ENCODE peak calls at places on chromosomes 6 and 20, in six cellular contexts. One of them, this sample, is unnamed.

GRCh38 chr6:131747821-131748353 is 37.1 kb upstream of the CTAGE9 start:
- DNase-seq in Right ventricle myocardium superior: no peak
- DNase-seq in left lung: no peak
- DNase-seq in heart left ventricle: no peak
- DNase-seq in GM23248: no peak
- DNase-seq in HEK293T: no peak
- DNase-seq in this sample: no peak

GRCh38 chr6:71822626-71823025 is 63.7 kb upstream of the RIMS1 start:
- DNase-seq in Right ventricle myocardium superior: no peak
- DNase-seq in left lung: no peak
- DNase-seq in heart left ventricle: no peak
- DNase-seq in GM23248: peak; percentile 35
- DNase-seq in HEK293T: no peak
- DNase-seq in this sample: no peak

GRCh38 chr6:1797801-1798200 is 188.1 kb downstream of the FOXC1 start:
- DNase-seq in Right ventricle myocardium superior: no peak
- DNase-seq in left lung: no peak
- DNase-seq in heart left ventricle: no peak
- DNase-seq in GM23248: peak; percentile 16
- DNase-seq in HEK293T: no peak
- DNase-seq in this sample: no peak

GRCh38 chr6:83442752-83443151 is 11.9 kb upstream of the ME1 start:
- DNase-seq in Right ventricle myocardium superior: no peak
- DNase-seq in left lung: no peak
- DNase-seq in heart left ventricle: no peak
- DNase-seq in GM23248: peak; percentile 46
- DNase-seq in HEK293T: no peak
- DNase-seq in this sample: no peak

GRCh38 chr6:161038229-161039003 is 46.8 kb downstream of the MAP3K4 start:
- DNase-seq in Right ventricle myocardium superior: peak; percentile 46
- DNase-seq in left lung: peak; percentile 41
- DNase-seq in heart left ventricle: peak; percentile 47
- DNase-seq in GM23248: peak; percentile 97
- DNase-seq in HEK293T: no peak
- DNase-seq in this sample: no peak

GRCh38 chr20:64188682-64189529 is 24.7 kb downstream of the MYT1 start:
- DNase-seq in Right ventricle myocardium superior: peak; percentile 10
- DNase-seq in left lung: no peak
- DNase-seq in heart left ventricle: no peak
- DNase-seq in GM23248: peak; percentile 49
- DNase-seq in HEK293T: no peak
- DNase-seq in this sample: no peak

GRCh38 chr20:41672282-41672681 is 54.1 kb upstream of the CHD6 start:
- DNase-seq in Right ventricle myocardium superior: no peak
- DNase-seq in left lung: no peak
- DNase-seq in heart left ventricle: no peak
- DNase-seq in GM23248: no peak
- DNase-seq in HEK293T: no peak
- DNase-seq in this sample: no peak

GRCh38 chr20:20393207-20393606 is 25.3 kb downstream of the INSM1 start:
- DNase-seq in Right ventricle myocardium superior: no peak
- DNase-seq in left lung: no peak
- DNase-seq in heart left ventricle: no peak
- DNase-seq in GM23248: peak; percentile 13
- DNase-seq in HEK293T: no peak
- DNase-seq in this sample: no peak

GRCh38 chr20:47358672-47359532 is 2.4 kb upstream of the ZMYND8 start:
- DNase-seq in Right ventricle myocardium superior: peak; percentile 71
- DNase-seq in left lung: peak; percentile 84
- DNase-seq in heart left ventricle: peak; percentile 83
- DNase-seq in GM23248: peak; percentile 90
- DNase-seq in HEK293T: no peak
- DNase-seq in this sample: no peak

GRCh38 chr20:4415281-4415680 is 306.4 kb upstream of the PRND start:
- DNase-seq in Right ventricle myocardium superior: no peak
- DNase-seq in left lung: no peak
- DNase-seq in heart left ventricle: no peak
- DNase-seq in GM23248: no peak
- DNase-seq in HEK293T: no peak
- DNase-seq in this sample: no peak

GRCh38 chr6:37709250-37709931 is 11.7 kb upstream of the MDGA1 start:
- DNase-seq in Right ventricle myocardium superior: no peak
- DNase-seq in left lung: no peak
- DNase-seq in heart left ventricle: no peak
- DNase-seq in GM23248: no peak
- DNase-seq in HEK293T: no peak
- DNase-seq in this sample: no peak

GRCh38 chr6:131960371-131961133 is 9.4 kb upstream of the CCN2 start:
- DNase-seq in Right ventricle myocardium superior: no peak
- DNase-seq in left lung: no peak
- DNase-seq in heart left ventricle: no peak
- DNase-seq in GM23248: peak; percentile 56
- DNase-seq in HEK293T: no peak
- DNase-seq in this sample: no peak

GRCh38 chr6:22027226-22027725 is 269.6 kb downstream of the PRL start:
- DNase-seq in Right ventricle myocardium superior: no peak
- DNase-seq in left lung: no peak
- DNase-seq in heart left ventricle: no peak
- DNase-seq in GM23248: no peak
- DNase-seq in HEK293T: no peak
- DNase-seq in this sample: no peak

GRCh38 chr6:170091639-170092579 is 199.0 kb downstream of the DLL1 start:
- DNase-seq in Right ventricle myocardium superior: no peak
- DNase-seq in left lung: peak; percentile 6
- DNase-seq in heart left ventricle: peak; percentile 2
- DNase-seq in GM23248: no peak
- DNase-seq in HEK293T: no peak
- DNase-seq in this sample: no peak

GRCh38 chr20:4800676-4801449 is 79.2 kb downstream of the PRND start:
- DNase-seq in Right ventricle myocardium superior: no peak
- DNase-seq in left lung: no peak
- DNase-seq in heart left ventricle: no peak
- DNase-seq in GM23248: no peak
- DNase-seq in HEK293T: no peak
- DNase-seq in this sample: no peak

GRCh38 chr6:98036344-98036743 is 753.3 kb upstream of the MMS22L start:
- DNase-seq in Right ventricle myocardium superior: no peak
- DNase-seq in left lung: no peak
- DNase-seq in heart left ventricle: no peak
- DNase-seq in GM23248: no peak
- DNase-seq in HEK293T: no peak
- DNase-seq in this sample: no peak

This sample was measured in T follicular helper cell.